ENCODE peak calls at places on chromosomes 3 and 15, in eight cellular contexts. N is IMR-90, G is ovary, Z is esophagus muscularis mucosa, O is A549, B is transverse colon, S is esophagus squamous epithelium, I is stomach. P is an unnamed sample. For H3K9me3, the result is how much of the 10 kb centered on the place peaks cover.

GRCh38 chr15:83118968-83119367 is 11.5 kb downstream of the TM6SF1 start:
- DNase-seq in Z (peak), B (no peak), G (no peak), I (no peak), N (no peak), O (no peak), S (no peak), P (no peak)

GRCh38 chr15:63348392-63348791 is 33.3 kb downstream of the CA12 start:
- DNase-seq in S (no peak), G (no peak), B (peak), O (peak), Z (no peak), I (peak), N (peak), P (peak)

GRCh38 chr3:141928626-141929270 is 52.3 kb downstream of the ATP1B3 start:
- DNase-seq in S (no peak), O (no peak), I (no peak), N (no peak), G (no peak), Z (no peak), B (no peak), P (no peak)

GRCh38 chr3:195893516-195893915 is 14.8 kb downstream of the TNK2 start:
- DNase-seq in Z (no peak), I (no peak), S (no peak), B (no peak), N (no peak), G (no peak), O (no peak), P (no peak)

GRCh38 chr3:22685598-22685997 is 517.5 kb upstream of the UBE2E2 start:
- DNase-seq in N (no peak), S (no peak), G (no peak), Z (no peak), B (no peak), O (peak), I (no peak), P (no peak)

GRCh38 chr3:65196663-65197062 is 508.9 kb upstream of the ADAMTS9 start:
- DNase-seq in S (no peak), N (no peak), Z (no peak), O (no peak), G (no peak), B (no peak), I (no peak), P (no peak)

GRCh38 chr3:56769125-56769709 is 32.5 kb downstream of the ARHGEF3 start:
- DNase-seq in Z (no peak), I (no peak), G (no peak), S (no peak), N (no peak), B (no peak), O (no peak), P (no peak)

GRCh38 chr3:189529468-189529867 is 101.7 kb upstream of the TP63 start:
- DNase-seq in O (no peak), G (no peak), I (no peak), Z (no peak), N (no peak), B (no peak), S (no peak), P (no peak)

GRCh38 chr3:84008623-84009022 is 950.2 kb upstream of the CADM2 start:
- DNase-seq in O (no peak), Z (no peak), G (no peak), I (no peak), B (no peak), N (no peak), S (no peak), P (no peak)

GRCh38 chr3:168117059-168117458 is 21.3 kb upstream of the GOLIM4 start:
- DNase-seq in B (no peak), I (no peak), G (no peak), Z (no peak), N (peak), O (no peak), S (no peak), P (peak)

GRCh38 chr3:119579366-119580147 is at the start of gene ADPRH:
- DNase-seq in N (peak), S (no peak), I (peak), G (peak), B (peak), O (peak), Z (peak), P (peak)

GRCh38 chr15:88141490-88141889 is 115.0 kb downstream of the NTRK3 start:
- DNase-seq in N (no peak), I (no peak), S (no peak), O (no peak), Z (no peak), G (no peak), B (no peak), P (no peak)

GRCh38 chr3:9168230-9168629 is 81.2 kb downstream of the SRGAP3 start:
- DNase-seq in S (no peak), O (no peak), G (no peak), I (no peak), N (no peak), Z (no peak), B (peak), P (no peak)

GRCh38 chr3:177050466-177051237 is 146.6 kb downstream of the TBL1XR1 start:
- DNase-seq in B (no peak), Z (no peak), O (peak), G (no peak), I (no peak), S (no peak), N (peak), P (no peak)

DNA sequence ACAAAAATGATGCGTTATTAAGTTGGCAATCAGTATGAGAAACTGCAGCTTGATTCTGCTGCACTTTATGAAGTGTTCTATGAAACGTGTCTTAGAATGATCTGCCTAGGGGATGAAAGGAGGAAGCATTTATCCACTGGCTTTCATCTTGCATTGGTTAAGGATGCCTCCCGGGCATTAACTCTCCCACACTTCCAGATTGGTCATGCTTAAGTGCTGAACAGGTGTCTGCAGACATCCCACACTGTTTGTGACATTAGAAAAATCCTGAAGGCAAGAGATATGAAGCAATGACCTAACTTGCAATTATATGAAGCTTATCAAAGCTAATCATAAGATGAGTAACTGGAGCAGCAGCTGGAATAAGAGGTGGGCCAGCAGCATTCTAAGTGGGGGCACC is 437.3 kb downstream of the NSUN3 start:
- DNase-seq in B (no peak), N (no peak), G (no peak), S (no peak), O (no peak), I (no peak), Z (no peak), P (no peak)
- TF ChIP-seq POLR2A in B (no peak), N (no peak), G (no peak), S (no peak), O (no peak), I (no peak), Z (no peak), P (no peak)

GRCh38 chr15:24835301-24835700 is 119.5 kb upstream of the SNRPN start:
- DNase-seq in O (no peak), N (no peak), I (no peak), G (no peak), B (no peak), Z (no peak), S (no peak), P (no peak)
- H3K9me3 ChIP-seq in O (under half), N (under half), I (under half), G (under half), B (under half), Z (under half), S (under half), P (under half)

DNA sequence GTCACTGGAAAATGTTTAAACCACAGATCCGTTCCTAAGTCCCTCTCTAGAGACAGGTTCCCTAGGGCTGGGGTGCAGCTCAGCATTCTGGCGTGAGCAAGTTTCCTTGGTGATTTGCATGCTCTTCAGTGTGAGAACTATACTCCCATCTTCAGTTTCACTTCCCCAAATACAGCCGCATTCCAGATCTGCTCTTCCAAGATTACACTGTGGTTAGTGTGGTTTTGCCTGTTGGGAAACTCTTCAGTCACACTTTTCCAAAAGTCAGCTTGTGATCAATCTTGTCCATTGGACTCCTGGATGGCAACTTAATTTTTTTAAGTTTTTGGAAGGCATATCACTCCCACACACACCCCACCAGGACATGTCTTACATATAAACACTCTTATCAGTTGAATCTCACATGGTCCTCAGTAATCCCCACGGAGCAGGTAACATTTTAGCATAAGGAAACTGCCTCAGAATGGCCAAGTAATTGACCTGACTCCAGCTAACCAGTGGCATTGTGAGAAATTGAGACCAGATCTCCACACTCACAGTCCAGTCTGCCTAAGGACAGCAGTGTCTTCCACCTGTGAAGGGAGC is 33.5 kb upstream of the PTPN23 start:
- DNase-seq in Z (no peak), B (peak), G (no peak), S (no peak), O (no peak), I (no peak), N (peak), P (no peak)
- TF ChIP-seq POLR2A in Z (no peak), B (no peak), G (no peak), S (no peak), O (no peak), I (no peak), N (no peak), P (no peak)

GRCh38 chr15:26235148-26235769 is 372.1 kb upstream of the ATP10A start:
- DNase-seq in O (no peak), G (no peak), I (no peak), N (no peak), S (no peak), Z (no peak), B (no peak), P (no peak)
- H3K9me3 ChIP-seq in O (under half), G (under half), I (under half), N (under half), S (under half), Z (under half), B (under half), P (under half)

GRCh38 chr3:53160660-53161344 is at the start of gene PRKCD:
- DNase-seq in G (peak), S (peak), O (peak), I (peak), B (peak), N (peak), Z (peak), P (peak)
- TF ChIP-seq POLR2A in G (peak), S (no peak), O (peak), I (no peak), B (peak), N (no peak), Z (no peak), P (peak)

GRCh38 chr15:46344115-46344749 is 709.4 kb downstream of the SQOR start:
- DNase-seq in I (no peak), Z (no peak), S (no peak), O (no peak), G (no peak), B (no peak), N (no peak), P (no peak)
- H3K9me3 ChIP-seq in I (under half), Z (under half), S (under half), O (under half), G (under half), B (under half), N (under half), P (under half)

GRCh38 chr3:60551455-60552209 is 699.6 kb downstream of the FHIT start:
- DNase-seq in Z (no peak), I (no peak), N (no peak), S (no peak), O (no peak), B (no peak), G (no peak), P (no peak)

GRCh38 chr3:60553144-60553543 is 698.1 kb downstream of the FHIT start:
- DNase-seq in O (no peak), B (no peak), G (no peak), I (no peak), Z (no peak), S (no peak), N (no peak), P (no peak)

GRCh38 chr3:60557122-60557521 is 694.1 kb downstream of the FHIT start:
- DNase-seq in S (no peak), Z (no peak), G (no peak), B (no peak), O (no peak), N (no peak), I (no peak), P (no peak)

GRCh38 chr3:60552581-60552980 is 698.7 kb downstream of the FHIT start:
- DNase-seq in S (no peak), O (no peak), B (no peak), Z (no peak), G (no peak), N (peak), I (no peak), P (no peak)

DNA sequence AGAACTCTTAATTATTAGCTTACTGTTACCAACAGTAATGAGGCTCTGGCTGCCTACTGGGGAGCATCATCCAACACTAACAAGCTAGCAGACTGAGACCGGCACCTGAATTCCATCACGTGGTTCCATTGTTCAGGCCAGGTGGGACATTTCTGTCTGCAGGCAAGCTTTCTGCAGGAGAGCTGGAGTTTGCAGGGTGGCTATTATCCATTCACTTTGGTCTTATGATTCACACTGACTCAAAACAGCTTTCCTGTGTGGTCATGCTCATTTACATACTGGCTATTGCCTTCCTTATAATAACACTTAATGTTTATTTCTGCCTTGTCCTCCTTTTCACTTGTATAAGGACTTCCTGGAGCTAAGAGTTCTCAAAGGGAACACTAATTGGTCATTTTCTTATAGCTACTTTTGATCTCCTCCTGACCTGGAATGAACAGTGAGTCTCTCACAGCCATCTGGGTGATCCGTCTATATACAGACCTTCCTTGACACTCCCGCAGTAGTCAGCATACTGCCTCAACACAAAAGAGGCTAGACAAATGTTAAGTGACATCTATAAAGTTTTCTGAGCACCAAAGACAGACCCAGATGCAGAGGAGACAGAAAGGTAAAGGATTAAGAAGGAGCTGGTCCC is 695.4 kb downstream of the FHIT start:
- DNase-seq in B (no peak), Z (no peak), G (no peak), N (peak), I (no peak), O (no peak), S (no peak), P (no peak)
- TF ChIP-seq POLR2A in B (no peak), Z (no peak), G (no peak), N (no peak), I (no peak), O (no peak), S (no peak), P (no peak)

DNA sequence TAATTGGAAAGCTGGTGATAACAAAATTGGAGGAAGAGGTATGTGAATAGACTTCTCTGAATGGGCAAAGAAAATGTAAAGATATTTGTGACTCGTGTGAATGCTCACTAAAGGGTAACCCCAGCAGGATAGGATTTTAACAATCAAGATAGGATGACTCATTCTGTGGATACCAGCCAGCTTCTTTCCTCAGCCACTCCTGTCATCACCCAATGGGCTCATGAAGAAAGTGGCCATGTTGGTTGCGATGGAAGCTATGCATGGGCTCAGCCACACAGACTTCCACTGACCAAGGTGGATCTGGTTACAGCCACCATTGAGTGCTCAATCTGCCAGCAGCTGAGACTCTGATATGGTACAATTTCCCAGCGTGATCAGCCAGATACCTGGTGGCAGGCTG is 40.9 kb downstream of the STRIT1 start:
- DNase-seq in Z (no peak), I (no peak), O (peak), B (no peak), N (peak), G (no peak), S (no peak), P (no peak)
- H3K9me3 ChIP-seq in Z (under half), I (under half), O (under half), B (under half), N (under half), G (under half), S (under half), P (under half)

GRCh38 chr3:4303187-4304123 is at the start of gene SETMAR:
- DNase-seq in O (peak), G (peak), B (peak), S (peak), N (peak), I (peak), Z (peak), P (peak)
- TF ChIP-seq POLR2A in O (peak), G (peak), B (peak), S (no peak), N (peak), I (no peak), Z (peak), P (peak)

P was measured in prostate gland.